ENCODE peak calls at places on chromosomes 4 and X, in eight cellular contexts. One of them, this sample, is unnamed.

GRCh38 chr4:21248336-21248735 is 548.1 kb downstream of the PACRGL start:
- DNase-seq in RWPE1: no peak
- DNase-seq in anterior cingulate cortex: no peak
- DNase-seq in activated T-cell treated with anti-CD3 and anti-CD28 coated beads for 1 hour: no peak
- DNase-seq in lung: no peak
- DNase-seq in mesothelial cell of epicardium: no peak
- DNase-seq in activated CD8-positive, alpha-beta memory T cell treated with anti-CD3 and anti-CD28 coated beads, Interleukin-2, amount 10 ng/mL, durations not matched to agents 7 days and 5 days: no peak
- DNase-seq in activated CD4-positive, alpha-beta T cell treated with anti-CD3 and anti-CD28 coated beads for 48 hours: no peak
- DNase-seq in this sample: no peak

GRCh38 chrX:41518127-41518840 is 71.1 kb downstream of the NYX start:
- DNase-seq in RWPE1: no peak
- DNase-seq in anterior cingulate cortex: no peak
- DNase-seq in activated T-cell treated with anti-CD3 and anti-CD28 coated beads for 1 hour: no peak
- DNase-seq in lung: no peak
- DNase-seq in mesothelial cell of epicardium: no peak
- DNase-seq in activated CD8-positive, alpha-beta memory T cell treated with anti-CD3 and anti-CD28 coated beads, Interleukin-2, amount 10 ng/mL, durations not matched to agents 7 days and 5 days: peak; percentile 50
- DNase-seq in activated CD4-positive, alpha-beta T cell treated with anti-CD3 and anti-CD28 coated beads for 48 hours: peak; percentile 60
- DNase-seq in this sample: no peak

GRCh38 chr4:176753049-176753448 is 39.7 kb downstream of the VEGFC start:
- DNase-seq in RWPE1: peak; percentile 23
- DNase-seq in anterior cingulate cortex: no peak
- DNase-seq in activated T-cell treated with anti-CD3 and anti-CD28 coated beads for 1 hour: no peak
- DNase-seq in lung: no peak
- DNase-seq in mesothelial cell of epicardium: no peak
- DNase-seq in activated CD8-positive, alpha-beta memory T cell treated with anti-CD3 and anti-CD28 coated beads, Interleukin-2, amount 10 ng/mL, durations not matched to agents 7 days and 5 days: no peak
- DNase-seq in activated CD4-positive, alpha-beta T cell treated with anti-CD3 and anti-CD28 coated beads for 48 hours: no peak
- DNase-seq in this sample: no peak

GRCh38 chrX:135698924-135699323 is 14.5 kb upstream of the CT45A1 start:
- DNase-seq in RWPE1: no peak
- DNase-seq in anterior cingulate cortex: no peak
- DNase-seq in activated T-cell treated with anti-CD3 and anti-CD28 coated beads for 1 hour: no peak
- DNase-seq in lung: no peak
- DNase-seq in mesothelial cell of epicardium: no peak
- DNase-seq in activated CD8-positive, alpha-beta memory T cell treated with anti-CD3 and anti-CD28 coated beads, Interleukin-2, amount 10 ng/mL, durations not matched to agents 7 days and 5 days: no peak
- DNase-seq in activated CD4-positive, alpha-beta T cell treated with anti-CD3 and anti-CD28 coated beads for 48 hours: no peak
- DNase-seq in this sample: no peak

GRCh38 chr4:169675825-169676224 is 55.4 kb downstream of the CLCN3 start:
- DNase-seq in RWPE1: no peak
- DNase-seq in anterior cingulate cortex: no peak
- DNase-seq in activated T-cell treated with anti-CD3 and anti-CD28 coated beads for 1 hour: no peak
- DNase-seq in lung: no peak
- DNase-seq in mesothelial cell of epicardium: no peak
- DNase-seq in activated CD8-positive, alpha-beta memory T cell treated with anti-CD3 and anti-CD28 coated beads, Interleukin-2, amount 10 ng/mL, durations not matched to agents 7 days and 5 days: no peak
- DNase-seq in activated CD4-positive, alpha-beta T cell treated with anti-CD3 and anti-CD28 coated beads for 48 hours: no peak
- DNase-seq in this sample: no peak

GRCh38 chr4:8840006-8840793 is 31.4 kb downstream of the HMX1 start:
- DNase-seq in RWPE1: no peak
- DNase-seq in anterior cingulate cortex: no peak
- DNase-seq in activated T-cell treated with anti-CD3 and anti-CD28 coated beads for 1 hour: no peak
- DNase-seq in lung: no peak
- DNase-seq in mesothelial cell of epicardium: no peak
- DNase-seq in activated CD8-positive, alpha-beta memory T cell treated with anti-CD3 and anti-CD28 coated beads, Interleukin-2, amount 10 ng/mL, durations not matched to agents 7 days and 5 days: no peak
- DNase-seq in activated CD4-positive, alpha-beta T cell treated with anti-CD3 and anti-CD28 coated beads for 48 hours: no peak
- DNase-seq in this sample: no peak

GRCh38 chrX:64894454-64895038 is 81.7 kb downstream of the ZC4H2 start:
- DNase-seq in RWPE1: no peak
- DNase-seq in anterior cingulate cortex: no peak
- DNase-seq in activated T-cell treated with anti-CD3 and anti-CD28 coated beads for 1 hour: peak; percentile 2
- DNase-seq in lung: no peak
- DNase-seq in mesothelial cell of epicardium: no peak
- DNase-seq in activated CD8-positive, alpha-beta memory T cell treated with anti-CD3 and anti-CD28 coated beads, Interleukin-2, amount 10 ng/mL, durations not matched to agents 7 days and 5 days: peak; percentile 52
- DNase-seq in activated CD4-positive, alpha-beta T cell treated with anti-CD3 and anti-CD28 coated beads for 48 hours: peak; percentile 47
- DNase-seq in this sample: no peak

GRCh38 chr4:3302164-3302785 is 9.5 kb downstream of the RGS12 start:
- DNase-seq in RWPE1: no peak
- DNase-seq in anterior cingulate cortex: no peak
- DNase-seq in activated T-cell treated with anti-CD3 and anti-CD28 coated beads for 1 hour: peak; percentile 59
- DNase-seq in lung: no peak
- DNase-seq in mesothelial cell of epicardium: peak; percentile 20
- DNase-seq in activated CD8-positive, alpha-beta memory T cell treated with anti-CD3 and anti-CD28 coated beads, Interleukin-2, amount 10 ng/mL, durations not matched to agents 7 days and 5 days: peak; percentile 88
- DNase-seq in activated CD4-positive, alpha-beta T cell treated with anti-CD3 and anti-CD28 coated beads for 48 hours: peak; percentile 75
- DNase-seq in this sample: no peak

GRCh38 chr4:47623916-47624554 is 139.0 kb downstream of the ATP10D start:
- DNase-seq in RWPE1: no peak
- DNase-seq in anterior cingulate cortex: no peak
- DNase-seq in activated T-cell treated with anti-CD3 and anti-CD28 coated beads for 1 hour: no peak
- DNase-seq in lung: no peak
- DNase-seq in mesothelial cell of epicardium: no peak
- DNase-seq in activated CD8-positive, alpha-beta memory T cell treated with anti-CD3 and anti-CD28 coated beads, Interleukin-2, amount 10 ng/mL, durations not matched to agents 7 days and 5 days: no peak
- DNase-seq in activated CD4-positive, alpha-beta T cell treated with anti-CD3 and anti-CD28 coated beads for 48 hours: no peak
- DNase-seq in this sample: no peak

GRCh38 chrX:19723427-19723826 is 164.0 kb downstream of the SH3KBP1 start:
- DNase-seq in RWPE1: no peak
- DNase-seq in anterior cingulate cortex: no peak
- DNase-seq in activated T-cell treated with anti-CD3 and anti-CD28 coated beads for 1 hour: no peak
- DNase-seq in lung: no peak
- DNase-seq in mesothelial cell of epicardium: no peak
- DNase-seq in activated CD8-positive, alpha-beta memory T cell treated with anti-CD3 and anti-CD28 coated beads, Interleukin-2, amount 10 ng/mL, durations not matched to agents 7 days and 5 days: no peak
- DNase-seq in activated CD4-positive, alpha-beta T cell treated with anti-CD3 and anti-CD28 coated beads for 48 hours: no peak
- DNase-seq in this sample: no peak

GRCh38 chr4:34193451-34194154 is 2050.7 kb downstream of the ARAP2 start:
- DNase-seq in RWPE1: peak; percentile 17
- DNase-seq in anterior cingulate cortex: no peak
- DNase-seq in activated T-cell treated with anti-CD3 and anti-CD28 coated beads for 1 hour: no peak
- DNase-seq in lung: no peak
- DNase-seq in mesothelial cell of epicardium: no peak
- DNase-seq in activated CD8-positive, alpha-beta memory T cell treated with anti-CD3 and anti-CD28 coated beads, Interleukin-2, amount 10 ng/mL, durations not matched to agents 7 days and 5 days: no peak
- DNase-seq in activated CD4-positive, alpha-beta T cell treated with anti-CD3 and anti-CD28 coated beads for 48 hours: no peak
- DNase-seq in this sample: no peak

GRCh38 chrX:34770511-34770910 is 113.4 kb upstream of the TMEM47 start:
- DNase-seq in RWPE1: no peak
- DNase-seq in anterior cingulate cortex: no peak
- DNase-seq in activated T-cell treated with anti-CD3 and anti-CD28 coated beads for 1 hour: no peak
- DNase-seq in lung: no peak
- DNase-seq in mesothelial cell of epicardium: no peak
- DNase-seq in activated CD8-positive, alpha-beta memory T cell treated with anti-CD3 and anti-CD28 coated beads, Interleukin-2, amount 10 ng/mL, durations not matched to agents 7 days and 5 days: no peak
- DNase-seq in activated CD4-positive, alpha-beta T cell treated with anti-CD3 and anti-CD28 coated beads for 48 hours: no peak
- DNase-seq in this sample: no peak

GRCh38 chr4:6313216-6313615 is 43.6 kb downstream of the WFS1 start:
- DNase-seq in RWPE1: no peak
- DNase-seq in anterior cingulate cortex: no peak
- DNase-seq in activated T-cell treated with anti-CD3 and anti-CD28 coated beads for 1 hour: no peak
- DNase-seq in lung: no peak
- DNase-seq in mesothelial cell of epicardium: no peak
- DNase-seq in activated CD8-positive, alpha-beta memory T cell treated with anti-CD3 and anti-CD28 coated beads, Interleukin-2, amount 10 ng/mL, durations not matched to agents 7 days and 5 days: no peak
- DNase-seq in activated CD4-positive, alpha-beta T cell treated with anti-CD3 and anti-CD28 coated beads for 48 hours: no peak
- DNase-seq in this sample: no peak

GRCh38 chr4:78369691-78370090 is 181.9 kb upstream of the ANXA3 start:
- DNase-seq in RWPE1: no peak
- DNase-seq in anterior cingulate cortex: no peak
- DNase-seq in activated T-cell treated with anti-CD3 and anti-CD28 coated beads for 1 hour: no peak
- DNase-seq in lung: no peak
- DNase-seq in mesothelial cell of epicardium: no peak
- DNase-seq in activated CD8-positive, alpha-beta memory T cell treated with anti-CD3 and anti-CD28 coated beads, Interleukin-2, amount 10 ng/mL, durations not matched to agents 7 days and 5 days: no peak
- DNase-seq in activated CD4-positive, alpha-beta T cell treated with anti-CD3 and anti-CD28 coated beads for 48 hours: no peak
- DNase-seq in this sample: no peak

GRCh38 chr4:49044270-49044669 is 58.2 kb downstream of the CWH43 start:
- DNase-seq in RWPE1: no peak
- DNase-seq in anterior cingulate cortex: no peak
- DNase-seq in activated T-cell treated with anti-CD3 and anti-CD28 coated beads for 1 hour: no peak
- DNase-seq in lung: no peak
- DNase-seq in mesothelial cell of epicardium: no peak
- DNase-seq in activated CD8-positive, alpha-beta memory T cell treated with anti-CD3 and anti-CD28 coated beads, Interleukin-2, amount 10 ng/mL, durations not matched to agents 7 days and 5 days: no peak
- DNase-seq in activated CD4-positive, alpha-beta T cell treated with anti-CD3 and anti-CD28 coated beads for 48 hours: no peak
- DNase-seq in this sample: no peak

GRCh38 chr4:145773581-145774234 is 93.8 kb downstream of the C4orf51 start:
- DNase-seq in RWPE1: no peak
- DNase-seq in anterior cingulate cortex: no peak
- DNase-seq in activated T-cell treated with anti-CD3 and anti-CD28 coated beads for 1 hour: no peak
- DNase-seq in lung: no peak
- DNase-seq in mesothelial cell of epicardium: no peak
- DNase-seq in activated CD8-positive, alpha-beta memory T cell treated with anti-CD3 and anti-CD28 coated beads, Interleukin-2, amount 10 ng/mL, durations not matched to agents 7 days and 5 days: no peak
- DNase-seq in activated CD4-positive, alpha-beta T cell treated with anti-CD3 and anti-CD28 coated beads for 48 hours: no peak
- DNase-seq in this sample: no peak